ENCODE peak calls at places on chromosomes 7 and 10, in six cellular contexts. One of them, this sample, is unnamed.
A peak's percentile ranks its signal among the peaks of the same experiment; 100 is the strongest.

GRCh38 chr10:125201791-125202622 is 41.6 kb upstream of the CTBP2 start:
- DNase-seq in thoracic aorta: no peak
- DNase-seq in hepatocyte: no peak
- DNase-seq in activated CD8-positive, alpha-beta memory T cell treated with anti-CD3 and anti-CD28 coated beads for 48 hours: no peak
- DNase-seq in prostate gland: no peak
- DNase-seq in NCI-H2081: no peak
- DNase-seq in this sample: no peak

GRCh38 chr10:30786131-30786530 is 156.6 kb upstream of the LYZL2 start:
- DNase-seq in thoracic aorta: no peak
- DNase-seq in activated CD8-positive, alpha-beta memory T cell treated with anti-CD3 and anti-CD28 coated beads for 48 hours: no peak
- DNase-seq in hepatocyte: no peak
- DNase-seq in NCI-H2081: no peak
- DNase-seq in prostate gland: no peak
- DNase-seq in this sample: no peak

GRCh38 chr7:133310232-133310852 is 57.5 kb downstream of the EXOC4 start:
- DNase-seq in activated CD8-positive, alpha-beta memory T cell treated with anti-CD3 and anti-CD28 coated beads for 48 hours: no peak
- DNase-seq in NCI-H2081: peak; percentile 82
- DNase-seq in thoracic aorta: no peak
- DNase-seq in prostate gland: no peak
- DNase-seq in hepatocyte: peak; percentile 7
- DNase-seq in this sample: no peak

GRCh38 chr7:91565499-91566331 is 301.5 kb downstream of the FZD1 start:
- DNase-seq in thoracic aorta: no peak
- DNase-seq in NCI-H2081: peak; percentile 70
- DNase-seq in prostate gland: peak; percentile 89
- DNase-seq in activated CD8-positive, alpha-beta memory T cell treated with anti-CD3 and anti-CD28 coated beads for 48 hours: no peak
- DNase-seq in hepatocyte: peak; percentile 17
- DNase-seq in this sample: no peak

GRCh38 chr10:12327476-12327875 is 21.9 kb upstream of the CAMK1D start:
- DNase-seq in NCI-H2081: no peak
- DNase-seq in hepatocyte: no peak
- DNase-seq in activated CD8-positive, alpha-beta memory T cell treated with anti-CD3 and anti-CD28 coated beads for 48 hours: no peak
- DNase-seq in prostate gland: no peak
- DNase-seq in thoracic aorta: no peak
- DNase-seq in this sample: no peak

GRCh38 chr7:68730194-68730593 is 868.1 kb upstream of the AUTS2 start:
- DNase-seq in thoracic aorta: no peak
- DNase-seq in hepatocyte: peak; percentile 30
- DNase-seq in NCI-H2081: no peak
- DNase-seq in prostate gland: no peak
- DNase-seq in activated CD8-positive, alpha-beta memory T cell treated with anti-CD3 and anti-CD28 coated beads for 48 hours: no peak
- DNase-seq in this sample: no peak

GRCh38 chr7:26423436-26423835 is 131.8 kb downstream of the SNX10 start:
- DNase-seq in hepatocyte: no peak
- DNase-seq in activated CD8-positive, alpha-beta memory T cell treated with anti-CD3 and anti-CD28 coated beads for 48 hours: no peak
- DNase-seq in prostate gland: no peak
- DNase-seq in thoracic aorta: no peak
- DNase-seq in NCI-H2081: no peak
- DNase-seq in this sample: no peak

GRCh38 chr7:5077740-5078139 is 32.1 kb downstream of the RBAK start:
- DNase-seq in NCI-H2081: peak; percentile 93
- DNase-seq in prostate gland: no peak
- DNase-seq in thoracic aorta: no peak
- DNase-seq in hepatocyte: no peak
- DNase-seq in activated CD8-positive, alpha-beta memory T cell treated with anti-CD3 and anti-CD28 coated beads for 48 hours: no peak
- DNase-seq in this sample: no peak

GRCh38 chr7:45921699-45922519 is 837 bp upstream of the IGFBP3 start:
- DNase-seq in thoracic aorta: no peak
- DNase-seq in NCI-H2081: no peak
- DNase-seq in hepatocyte: peak; percentile 78
- DNase-seq in activated CD8-positive, alpha-beta memory T cell treated with anti-CD3 and anti-CD28 coated beads for 48 hours: no peak
- DNase-seq in prostate gland: peak; percentile 11
- DNase-seq in this sample: no peak

GRCh38 chr7:21883069-21883468 is 62.6 kb downstream of the CDCA7L start:
- DNase-seq in thoracic aorta: no peak
- DNase-seq in prostate gland: no peak
- DNase-seq in NCI-H2081: no peak
- DNase-seq in activated CD8-positive, alpha-beta memory T cell treated with anti-CD3 and anti-CD28 coated beads for 48 hours: no peak
- DNase-seq in hepatocyte: no peak
- DNase-seq in this sample: no peak

GRCh38 chr7:18352339-18353255 is 143.0 kb upstream of the HDAC9 start:
- DNase-seq in hepatocyte: peak; percentile 73
- DNase-seq in prostate gland: peak; percentile 42
- DNase-seq in thoracic aorta: no peak
- DNase-seq in activated CD8-positive, alpha-beta memory T cell treated with anti-CD3 and anti-CD28 coated beads for 48 hours: no peak
- DNase-seq in NCI-H2081: peak; percentile 73
- DNase-seq in this sample: peak; percentile 9

GRCh38 chr10:73948947-73949633 is 38.2 kb downstream of the PLAU start:
- DNase-seq in prostate gland: no peak
- DNase-seq in activated CD8-positive, alpha-beta memory T cell treated with anti-CD3 and anti-CD28 coated beads for 48 hours: no peak
- DNase-seq in thoracic aorta: no peak
- DNase-seq in NCI-H2081: no peak
- DNase-seq in hepatocyte: no peak
- DNase-seq in this sample: no peak

GRCh38 chr7:144483189-144483588 is 79.7 kb upstream of the NOBOX start:
- DNase-seq in hepatocyte: no peak
- DNase-seq in NCI-H2081: no peak
- DNase-seq in prostate gland: no peak
- DNase-seq in activated CD8-positive, alpha-beta memory T cell treated with anti-CD3 and anti-CD28 coated beads for 48 hours: no peak
- DNase-seq in thoracic aorta: no peak
- DNase-seq in this sample: no peak

GRCh38 chr7:107594961-107595737 is 15.1 kb downstream of the BCAP29 start:
- DNase-seq in hepatocyte: no peak
- DNase-seq in NCI-H2081: no peak
- DNase-seq in activated CD8-positive, alpha-beta memory T cell treated with anti-CD3 and anti-CD28 coated beads for 48 hours: no peak
- DNase-seq in prostate gland: no peak
- DNase-seq in thoracic aorta: no peak
- DNase-seq in this sample: no peak

GRCh38 chr10:24096281-24096680 is 112.7 kb upstream of the KIAA1217 start:
- DNase-seq in hepatocyte: no peak
- DNase-seq in prostate gland: no peak
- DNase-seq in NCI-H2081: no peak
- DNase-seq in activated CD8-positive, alpha-beta memory T cell treated with anti-CD3 and anti-CD28 coated beads for 48 hours: no peak
- DNase-seq in thoracic aorta: no peak
- DNase-seq in this sample: no peak

GRCh38 chr7:100215895-100216294 is 3.9 kb upstream of the PVRIG start:
- DNase-seq in activated CD8-positive, alpha-beta memory T cell treated with anti-CD3 and anti-CD28 coated beads for 48 hours: no peak
- DNase-seq in NCI-H2081: no peak
- DNase-seq in hepatocyte: no peak
- DNase-seq in thoracic aorta: no peak
- DNase-seq in prostate gland: no peak
- DNase-seq in this sample: no peak

GRCh38 chr7:50324113-50324512 is 19.6 kb downstream of the IKZF1 start:
- DNase-seq in activated CD8-positive, alpha-beta memory T cell treated with anti-CD3 and anti-CD28 coated beads for 48 hours: no peak
- DNase-seq in NCI-H2081: no peak
- DNase-seq in hepatocyte: no peak
- DNase-seq in prostate gland: no peak
- DNase-seq in thoracic aorta: no peak
- DNase-seq in this sample: no peak

GRCh38 chr7:69395072-69395714 is 203.1 kb upstream of the AUTS2 start:
- DNase-seq in NCI-H2081: no peak
- DNase-seq in hepatocyte: peak; percentile 25
- DNase-seq in activated CD8-positive, alpha-beta memory T cell treated with anti-CD3 and anti-CD28 coated beads for 48 hours: no peak
- DNase-seq in thoracic aorta: no peak
- DNase-seq in prostate gland: no peak
- DNase-seq in this sample: no peak

GRCh38 chr7:5792268-5792667 is 10.8 kb upstream of the RNF216 start:
- DNase-seq in hepatocyte: no peak
- DNase-seq in activated CD8-positive, alpha-beta memory T cell treated with anti-CD3 and anti-CD28 coated beads for 48 hours: no peak
- DNase-seq in NCI-H2081: no peak
- DNase-seq in prostate gland: no peak
- DNase-seq in thoracic aorta: no peak
- DNase-seq in this sample: no peak

GRCh38 chr7:2025188-2025587 is 207.6 kb downstream of the MAD1L1 start:
- DNase-seq in hepatocyte: no peak
- DNase-seq in prostate gland: no peak
- DNase-seq in thoracic aorta: no peak
- DNase-seq in activated CD8-positive, alpha-beta memory T cell treated with anti-CD3 and anti-CD28 coated beads for 48 hours: no peak
- DNase-seq in NCI-H2081: no peak
- DNase-seq in this sample: no peak

GRCh38 chr7:73425356-73425983 is 8.1 kb upstream of the FZD9 start:
- DNase-seq in thoracic aorta: no peak
- DNase-seq in prostate gland: no peak
- DNase-seq in hepatocyte: no peak
- DNase-seq in activated CD8-positive, alpha-beta memory T cell treated with anti-CD3 and anti-CD28 coated beads for 48 hours: no peak
- DNase-seq in NCI-H2081: no peak
- DNase-seq in this sample: no peak